ENCODE peak calls at places on chromosome 1, in seven cellular contexts. R is ascending aorta, Y is psoas muscle, N is heart left ventricle, M is fibroblast of lung, D is cardiac muscle cell, B is breast epithelium. F is an unnamed sample.

GRCh38 chr1:154971341-154971998 is 923 bp upstream of the SHC1 start:
- DNase-seq in R (no peak), Y (peak; percentile 74), N (no peak), M (no peak), D (no peak), B (no peak), F (no peak)

GRCh38 chr1:30117685-30118084 is 605.7 kb downstream of the MATN1 start:
- DNase-seq in R (no peak), Y (no peak), N (no peak), M (no peak), D (no peak), B (no peak), F (no peak)

GRCh38 chr1:19672237-19672636 is 7.6 kb downstream of the HTR6 start:
- DNase-seq in R (no peak), Y (no peak), N (no peak), M (no peak), D (no peak), B (no peak), F (no peak)

GRCh38 chr1:39609618-39610331 is 29.7 kb downstream of the HEYL start:
- DNase-seq in R (no peak), Y (peak; percentile 85), N (peak; percentile 68), M (peak; percentile 27), D (peak; percentile 51), B (no peak), F (peak; percentile 63)

GRCh38 chr1:246153796-246154212 is 353.3 kb downstream of the SMYD3 start:
- DNase-seq in R (no peak), Y (no peak), N (no peak), M (peak; percentile 88), D (no peak), B (no peak), F (no peak)

GRCh38 chr1:155920717-155921116 is 9.6 kb upstream of the RIT1 start:
- DNase-seq in R (no peak), Y (no peak), N (no peak), M (no peak), D (no peak), B (no peak), F (no peak)

GRCh38 chr1:74689800-74690696 is 16.5 kb upstream of the ERICH3 start:
- DNase-seq in R (no peak), Y (no peak), N (peak; percentile 10), M (peak; percentile 26), D (peak; percentile 77), B (no peak), F (no peak)

GRCh38 chr1:59505596-59506028 is 208.7 kb downstream of the FGGY start:
- DNase-seq in R (no peak), Y (no peak), N (no peak), M (peak; percentile 74), D (no peak), B (no peak), F (no peak)

GRCh38 chr1:230174041-230174440 is 107.0 kb downstream of the GALNT2 start:
- DNase-seq in R (no peak), Y (no peak), N (peak; percentile 3), M (no peak), D (no peak), B (no peak), F (no peak)

GRCh38 chr1:12220890-12221289 is 8.9 kb upstream of the VPS13D start:
- DNase-seq in R (no peak), Y (no peak), N (no peak), M (no peak), D (no peak), B (no peak), F (no peak)

GRCh38 chr1:60984066-60984799 is 98.1 kb upstream of the NFIA start:
- DNase-seq in R (peak; percentile 38), Y (peak; percentile 54), N (peak; percentile 76), M (peak; percentile 61), D (no peak), B (no peak), F (no peak)

GRCh38 chr1:6246497-6247295 is 2.7 kb downstream of the HES3 start:
- DNase-seq in R (no peak), Y (peak; percentile 90), N (peak; percentile 77), M (peak; percentile 57), D (peak; percentile 89), B (peak; percentile 83), F (peak; percentile 76)

GRCh38 chr1:166086113-166086908 is 80.5 kb downstream of the FAM78B start:
- DNase-seq in R (no peak), Y (no peak), N (no peak), M (no peak), D (no peak), B (no peak), F (no peak)

GRCh38 chr1:25065246-25066238 is 135.5 kb upstream of the RUNX3 start:
- DNase-seq in R (no peak), Y (no peak), N (no peak), M (peak; percentile 71), D (no peak), B (no peak), F (peak; percentile 4)

GRCh38 chr1:61051455-61052392 is 30.6 kb upstream of the NFIA start:
- DNase-seq in R (no peak), Y (peak; percentile 80), N (peak; percentile 40), M (no peak), D (no peak), B (no peak), F (no peak)

GRCh38 chr1:174018565-174018964 is 3.6 kb downstream of the RC3H1 start:
- DNase-seq in R (no peak), Y (no peak), N (no peak), M (no peak), D (no peak), B (no peak), F (no peak)

GRCh38 chr1:235160395-235160964 is 570 bp downstream of the RBM34 start:
- DNase-seq in R (no peak), Y (no peak), N (no peak), M (peak; percentile 74), D (peak; percentile 63), B (no peak), F (no peak)

GRCh38 chr1:113035086-113035485 is 37.9 kb upstream of the LRIG2 start:
- DNase-seq in R (no peak), Y (no peak), N (no peak), M (no peak), D (no peak), B (no peak), F (no peak)

GRCh38 chr1:245969274-245969673 is 537.8 kb downstream of the SMYD3 start:
- DNase-seq in R (no peak), Y (no peak), N (no peak), M (peak; percentile 98), D (no peak), B (no peak), F (no peak)

GRCh38 chr1:205066221-205066818 is 17.9 kb downstream of the TMEM81 start:
- DNase-seq in R (no peak), Y (peak; percentile 27), N (no peak), M (no peak), D (no peak), B (no peak), F (no peak)

GRCh38 chr1:107512836-107513235 is 372.0 kb downstream of the NTNG1 start:
- DNase-seq in R (no peak), Y (no peak), N (no peak), M (no peak), D (no peak), B (no peak), F (no peak)

GRCh38 chr1:14945132-14946010 is 208.2 kb upstream of the TMEM51 start:
- DNase-seq in R (no peak), Y (no peak), N (peak; percentile 49), M (peak; percentile 93), D (peak; percentile 45), B (no peak), F (peak; percentile 55)

GRCh38 chr1:14947421-14947820 is 206.1 kb upstream of the TMEM51 start:
- DNase-seq in R (no peak), Y (no peak), N (no peak), M (no peak), D (no peak), B (no peak), F (no peak)

GRCh38 chr1:14946567-14947285 is 206.8 kb upstream of the TMEM51 start:
- DNase-seq in R (no peak), Y (no peak), N (no peak), M (peak; percentile 86), D (no peak), B (no peak), F (no peak)

GRCh38 chr1:14944471-14944981 is 209.0 kb upstream of the TMEM51 start:
- DNase-seq in R (no peak), Y (peak; percentile 23), N (no peak), M (no peak), D (no peak), B (no peak), F (no peak)

DNA sequence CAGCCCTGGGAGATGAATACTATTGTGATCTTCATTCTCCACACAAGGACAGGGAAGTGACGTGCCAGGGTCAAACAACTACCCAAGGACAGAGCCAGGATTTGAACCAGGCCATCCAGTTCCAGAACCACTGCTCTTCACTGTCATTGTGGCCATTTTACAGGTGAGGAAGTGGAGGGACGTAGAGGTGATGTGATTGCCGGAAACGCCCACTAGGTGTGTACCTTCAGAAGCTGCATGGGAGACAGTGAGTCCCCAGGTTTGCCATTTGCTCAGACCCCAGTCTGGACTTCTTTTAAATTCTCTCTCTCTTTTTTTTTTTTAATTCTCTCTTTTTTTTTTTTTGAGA is 207.6 kb upstream of the TMEM51 start:
- DNase-seq in R (no peak), Y (no peak), N (no peak), M (no peak), D (no peak), B (no peak), F (no peak)
- TF ChIP-seq CTCF in R (no peak), Y (no peak), N (no peak), M (no peak), D (no peak), B (no peak), F (no peak)

GRCh38 chr1:158649052-158649451 is 37.5 kb downstream of the SPTA1 start:
- DNase-seq in R (no peak), Y (no peak), N (no peak), M (no peak), D (no peak), B (no peak), F (no peak)
- H3K4me3 ChIP-seq in R (no peak overlapping the region), Y (no peak overlapping the region), N (no peak overlapping the region), M (no peak overlapping the region), D (no peak overlapping the region), B (no peak overlapping the region), F (no peak overlapping the region)

DNA sequence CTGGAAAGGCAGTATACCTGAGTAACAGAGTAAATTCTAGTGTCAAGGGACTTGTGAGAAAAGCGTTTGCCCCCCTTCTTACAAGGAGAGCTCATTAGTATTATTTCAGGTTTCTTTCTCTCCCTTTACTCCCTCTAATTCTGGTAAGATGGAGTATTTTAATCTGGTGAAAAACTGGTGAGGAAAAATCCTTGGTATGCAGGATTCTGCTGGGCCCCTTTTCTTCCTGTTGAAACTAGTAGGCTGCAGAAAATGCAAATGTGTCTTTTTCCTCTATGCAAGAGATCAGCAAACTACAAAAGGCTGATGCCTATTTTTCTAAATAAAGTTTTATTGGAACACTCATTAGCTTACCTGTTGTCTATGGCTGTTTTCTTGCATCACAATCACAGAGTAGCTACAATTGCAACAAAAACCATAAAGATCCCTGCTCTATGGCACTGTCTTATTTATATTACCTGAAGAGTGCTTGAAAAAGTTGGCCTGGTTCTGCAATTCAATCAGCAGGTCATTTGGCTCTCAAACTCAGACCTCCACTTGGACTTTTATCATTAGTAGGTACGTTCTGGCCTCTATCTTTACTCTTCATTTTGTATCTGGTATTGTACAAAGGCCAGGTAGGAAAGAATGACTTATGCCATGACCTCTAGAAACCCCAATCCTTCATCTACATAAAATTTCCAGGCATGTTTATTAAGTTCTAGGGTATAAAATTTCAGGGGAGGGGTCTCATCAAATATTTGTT is 109.6 kb downstream of the AKT3 start:
- DNase-seq in R (no peak), Y (no peak), N (no peak), M (peak; percentile 50), D (no peak), B (no peak), F (no peak)
- H3K36me3 ChIP-seq in R (no peaks in the 10 kb centered on the region), Y (no peaks in the 10 kb centered on the region), N (no peaks in the 10 kb centered on the region), M (no peaks in the 10 kb centered on the region), D (no peaks in the 10 kb centered on the region), B (no peaks in the 10 kb centered on the region), F (no peaks in the 10 kb centered on the region)

GRCh38 chr1:182806015-182806678 is 16.6 kb downstream of the NPL start:
- DNase-seq in R (no peak), Y (no peak), N (no peak), M (no peak), D (peak; percentile 18), B (no peak), F (no peak)
- TF ChIP-seq CTCF in R (no peak), Y (no peak), N (no peak), M (no peak), D (no peak), B (no peak), F (no peak)

F was measured in mucosa of descending colon.